ENCODE peak calls at places on chromosomes 2 and 18, in five cellular contexts. L is NCI-H1930; R is central memory CD4-positive, alpha-beta T cell; X is heart right ventricle; Q is germinal center. J is an unnamed sample.

GRCh38 chr2:111121873-111122630 is 1.3 kb downstream of the BCL2L11 start:
- DNase-seq in Q (peak; percentile 86), L (peak; percentile 90), X (peak; percentile 86), R (peak; percentile 76), J (peak; percentile 69)

GRCh38 chr2:63903003-63903402 is 61.3 kb downstream of the UGP2 start:
- DNase-seq in Q (no peak), R (no peak), L (no peak), X (no peak), J (no peak)

GRCh38 chr2:62565309-62565908 is 59.4 kb upstream of the TMEM17 start:
- DNase-seq in L (no peak), Q (no peak), R (no peak), X (no peak), J (no peak)

GRCh38 chr2:39232141-39232540 is 11.6 kb downstream of the CDKL4 start:
- DNase-seq in X (no peak), Q (no peak), L (no peak), R (no peak), J (no peak)

GRCh38 chr2:29225814-29226213 is 110.6 kb downstream of the CLIP4 start:
- DNase-seq in L (no peak), X (no peak), Q (no peak), R (no peak), J (no peak)

GRCh38 chr2:216059233-216059834 is 22.3 kb downstream of the PECR start:
- DNase-seq in Q (peak; percentile 14), L (no peak), R (no peak), X (no peak), J (no peak)

GRCh38 chr2:188576006-188576405 is 284.3 kb downstream of the GULP1 start:
- DNase-seq in R (no peak), L (no peak), X (no peak), Q (no peak), J (no peak)

GRCh38 chr2:150526827-150527226 is 39.4 kb upstream of the RND3 start:
- DNase-seq in L (no peak), R (no peak), Q (no peak), X (no peak), J (no peak)

GRCh38 chr18:7856099-7856498 is 289.0 kb downstream of the PTPRM start:
- DNase-seq in L (no peak), R (no peak), Q (no peak), X (no peak), J (no peak)

GRCh38 chr2:43109261-43109743 is 117.1 kb downstream of the ZFP36L2 start:
- DNase-seq in Q (no peak), X (no peak), R (no peak), L (no peak), J (no peak)

GRCh38 chr2:54233832-54234649 is 22.0 kb downstream of the TSPYL6 start:
- DNase-seq in X (no peak), R (no peak), L (no peak), Q (no peak), J (no peak)

GRCh38 chr2:101830555-101830954 is 133.0 kb downstream of the MAP4K4 start:
- DNase-seq in X (no peak), L (no peak), Q (no peak), R (no peak), J (no peak)

GRCh38 chr18:48914581-48915251 is 36.0 kb downstream of the SMAD7 start:
- DNase-seq in X (no peak), L (no peak), Q (no peak), R (no peak), J (no peak)

GRCh38 chr2:72142743-72143440 is 4.8 kb downstream of the CYP26B1 start:
- DNase-seq in L (no peak), X (peak; percentile 71), Q (no peak), R (no peak), J (no peak)

GRCh38 chr2:29310665-29311348 is 195.6 kb downstream of the CLIP4 start:
- DNase-seq in L (no peak), R (no peak), X (no peak), Q (no peak), J (no peak)

GRCh38 chr2:110211938-110212858 is at the start of gene MTLN:
- DNase-seq in Q (peak; percentile 62), L (peak; percentile 57), X (peak; percentile 69), R (peak; percentile 78), J (peak; percentile 46)

GRCh38 chr2:223925106-223925505 is 20.0 kb downstream of the WDFY1 start:
- DNase-seq in X (no peak), L (no peak), Q (no peak), R (no peak), J (no peak)

GRCh38 chr18:31791817-31792579 is 31.3 kb upstream of the SLC25A52 start:
- DNase-seq in Q (no peak), L (no peak), X (no peak), R (no peak), J (no peak)

GRCh38 chr18:48832961-48833700 is 117.6 kb downstream of the SMAD7 start:
- DNase-seq in X (peak; percentile 35), R (no peak), L (no peak), Q (no peak), J (no peak)

GRCh38 chr2:138090330-138090729 is 126.1 kb downstream of the HNMT start:
- DNase-seq in X (no peak), Q (no peak), R (no peak), L (no peak), J (no peak)

GRCh38 chr2:146879882-146880281 is 964.9 kb upstream of the ACVR2A start:
- DNase-seq in Q (no peak), X (no peak), L (no peak), R (no peak), J (no peak)

GRCh38 chr2:241356871-241357260 is 781 bp downstream of the FARP2 start:
- DNase-seq in R (no peak), Q (no peak), X (no peak), L (no peak), J (no peak)

GRCh38 chr18:22977847-22978701 is 44.9 kb downstream of the RBBP8 start:
- DNase-seq in Q (no peak), L (no peak), R (no peak), X (no peak), J (peak; percentile 56)

GRCh38 chr18:22813648-22814328 is 119.3 kb upstream of the RBBP8 start:
- DNase-seq in R (no peak), Q (no peak), X (no peak), L (no peak), J (no peak)

GRCh38 chr2:99420751-99421299 is 69.0 kb downstream of the REV1 start:
- DNase-seq in X (no peak), Q (no peak), R (no peak), L (no peak), J (no peak)

GRCh38 chr18:43422483-43422882 is 145.2 kb upstream of the SYT4 start:
- DNase-seq in Q (no peak), L (no peak), X (no peak), R (no peak), J (no peak)

GRCh38 chr2:206250041-206250897 is 24.2 kb upstream of the ZDBF2 start:
- DNase-seq in R (no peak), X (no peak), L (no peak), Q (peak; percentile 18), J (no peak)

GRCh38 chr2:33018271-33018670 is 71.5 kb downstream of the LTBP1 start:
- DNase-seq in Q (no peak), L (no peak), X (no peak), R (no peak), J (no peak)

GRCh38 chr2:88329815-88330603 is 122.5 kb downstream of the FOXI3 start:
- DNase-seq in L (peak; percentile 82), Q (no peak), X (no peak), R (no peak), J (no peak)

GRCh38 chr18:30254331-30254730 is 788.2 kb downstream of the DSC3 start:
- DNase-seq in Q (no peak), R (no peak), X (no peak), L (no peak), J (no peak)

GRCh38 chr2:48849770-48850169 is 94.2 kb upstream of the LHCGR start:
- DNase-seq in Q (no peak), L (no peak), R (no peak), X (no peak), J (no peak)

GRCh38 chr2:9145109-9145751 is 61.4 kb upstream of the ASAP2 start:
- DNase-seq in L (no peak), R (no peak), X (no peak), Q (no peak), J (no peak)

GRCh38 chr18:525066-525797 is 24.7 kb upstream of the COLEC12 start:
- DNase-seq in R (no peak), L (no peak), Q (no peak), X (no peak), J (no peak)

GRCh38 chr2:118837621-118838020 is 9.8 kb downstream of the EN1 start:
- DNase-seq in Q (no peak), L (no peak), R (no peak), X (no peak), J (no peak)

GRCh38 chr2:161030260-161031063 is 129.8 kb upstream of the TANK start:
- DNase-seq in Q (no peak), R (no peak), L (no peak), X (no peak), J (no peak)

GRCh38 chr2:232400244-232401015 is 6.2 kb upstream of the ALPG start:
- DNase-seq in X (no peak), L (no peak), Q (no peak), R (no peak), J (no peak)

GRCh38 chr2:61978522-61978921 is 73.0 kb downstream of the COMMD1 start:
- DNase-seq in X (peak; percentile 72), R (no peak), L (no peak), Q (no peak), J (no peak)

GRCh38 chr2:67459761-67460160 is 62.6 kb downstream of the ETAA1 start:
- DNase-seq in X (no peak), R (no peak), L (no peak), Q (no peak), J (no peak)

GRCh38 chr2:101418704-101419663 is 31.7 kb upstream of the CREG2 start:
- DNase-seq in X (peak; percentile 79), Q (peak; percentile 62), L (peak; percentile 23), R (peak; percentile 55), J (peak; percentile 67)

GRCh38 chr2:240946046-240946445 is 39.9 kb downstream of the CROCC2 start:
- DNase-seq in Q (no peak), R (no peak), L (no peak), X (no peak), J (no peak)

J was measured in CD4-positive, CD25-positive, alpha-beta regulatory T cell.